ENCODE peak calls at places on chromosome 9, in eight cellular contexts. One of them, this sample, is unnamed.

GRCh38 chr9:98897745-98898144 is 46.0 kb upstream of the COL15A1 start:
- DNase-seq in coronary artery: no peak
- DNase-seq in B cell: no peak
- DNase-seq in K562: no peak
- DNase-seq in lung: no peak
- DNase-seq in neural progenitor cell: no peak
- DNase-seq in AG04449: no peak
- DNase-seq in GM23338: no peak
- DNase-seq in this sample: no peak

GRCh38 chr9:221989-222776 is 7.5 kb downstream of the DOCK8 start:
- DNase-seq in coronary artery: no peak
- DNase-seq in B cell: no peak
- DNase-seq in K562: no peak
- DNase-seq in lung: no peak
- DNase-seq in neural progenitor cell: no peak
- DNase-seq in AG04449: no peak
- DNase-seq in GM23338: no peak
- DNase-seq in this sample: peak; percentile 99

GRCh38 chr9:98861881-98862501 is 54.5 kb downstream of the GALNT12 start:
- DNase-seq in coronary artery: no peak
- DNase-seq in B cell: no peak
- DNase-seq in K562: no peak
- DNase-seq in lung: no peak
- DNase-seq in neural progenitor cell: no peak
- DNase-seq in AG04449: peak; percentile 62
- DNase-seq in GM23338: no peak
- DNase-seq in this sample: peak; percentile 98

GRCh38 chr9:84754461-84754860 is 84.9 kb downstream of the NTRK2 start:
- DNase-seq in coronary artery: no peak
- DNase-seq in B cell: no peak
- DNase-seq in K562: no peak
- DNase-seq in lung: no peak
- DNase-seq in neural progenitor cell: no peak
- DNase-seq in AG04449: no peak
- DNase-seq in GM23338: no peak
- DNase-seq in this sample: no peak

GRCh38 chr9:86795861-86796497 is 151.3 kb downstream of the GAS1 start:
- DNase-seq in coronary artery: no peak
- DNase-seq in B cell: no peak
- DNase-seq in K562: no peak
- DNase-seq in lung: peak; percentile 38
- DNase-seq in neural progenitor cell: peak; percentile 48
- DNase-seq in AG04449: peak; percentile 86
- DNase-seq in GM23338: peak; percentile 64
- DNase-seq in this sample: no peak

GRCh38 chr9:134993416-134993815 is 75.7 kb upstream of the FCN1 start:
- DNase-seq in coronary artery: no peak
- DNase-seq in B cell: no peak
- DNase-seq in K562: no peak
- DNase-seq in lung: no peak
- DNase-seq in neural progenitor cell: no peak
- DNase-seq in AG04449: no peak
- DNase-seq in GM23338: no peak
- DNase-seq in this sample: no peak

GRCh38 chr9:4497855-4498254 is 7.6 kb downstream of the SLC1A1 start:
- DNase-seq in coronary artery: no peak
- DNase-seq in B cell: no peak
- DNase-seq in K562: no peak
- DNase-seq in lung: no peak
- DNase-seq in neural progenitor cell: no peak
- DNase-seq in AG04449: peak; percentile 40
- DNase-seq in GM23338: no peak
- DNase-seq in this sample: no peak

GRCh38 chr9:114288233-114289051 is 34.5 kb upstream of the ORM1 start:
- DNase-seq in coronary artery: peak; percentile 62
- DNase-seq in B cell: no peak
- DNase-seq in K562: no peak
- DNase-seq in lung: no peak
- DNase-seq in neural progenitor cell: peak; percentile 64
- DNase-seq in AG04449: peak; percentile 51
- DNase-seq in GM23338: peak; percentile 73
- DNase-seq in this sample: no peak

GRCh38 chr9:130337318-130337717 is 71.8 kb downstream of the HMCN2 start:
- DNase-seq in coronary artery: no peak
- DNase-seq in B cell: no peak
- DNase-seq in K562: no peak
- DNase-seq in lung: no peak
- DNase-seq in neural progenitor cell: no peak
- DNase-seq in AG04449: no peak
- DNase-seq in GM23338: no peak
- DNase-seq in this sample: no peak

GRCh38 chr9:92992549-92992948 is 45.2 kb downstream of the FGD3 start:
- DNase-seq in coronary artery: no peak
- DNase-seq in B cell: no peak
- DNase-seq in K562: no peak
- DNase-seq in lung: peak; percentile 26
- DNase-seq in neural progenitor cell: peak; percentile 38
- DNase-seq in AG04449: no peak
- DNase-seq in GM23338: peak; percentile 60
- DNase-seq in this sample: no peak

GRCh38 chr9:111825468-111826145 is 30.9 kb upstream of the SHOC1 start:
- DNase-seq in coronary artery: no peak
- DNase-seq in B cell: no peak
- DNase-seq in K562: no peak
- DNase-seq in lung: no peak
- DNase-seq in neural progenitor cell: no peak
- DNase-seq in AG04449: no peak
- DNase-seq in GM23338: no peak
- DNase-seq in this sample: no peak

GRCh38 chr9:115730396-115730795 is 423.2 kb upstream of the PAPPA start:
- DNase-seq in coronary artery: no peak
- DNase-seq in B cell: no peak
- DNase-seq in K562: no peak
- DNase-seq in lung: no peak
- DNase-seq in neural progenitor cell: no peak
- DNase-seq in AG04449: no peak
- DNase-seq in GM23338: no peak
- DNase-seq in this sample: no peak

GRCh38 chr9:5947912-5948311 is 57.2 kb downstream of the MLANA start:
- DNase-seq in coronary artery: no peak
- DNase-seq in B cell: no peak
- DNase-seq in K562: no peak
- DNase-seq in lung: no peak
- DNase-seq in neural progenitor cell: peak; percentile 23
- DNase-seq in AG04449: no peak
- DNase-seq in GM23338: peak; percentile 50
- DNase-seq in this sample: no peak

GRCh38 chr9:3824062-3824461 is 298.3 kb upstream of the RFX3 start:
- DNase-seq in coronary artery: no peak
- DNase-seq in B cell: no peak
- DNase-seq in K562: no peak
- DNase-seq in lung: no peak
- DNase-seq in neural progenitor cell: no peak
- DNase-seq in AG04449: no peak
- DNase-seq in GM23338: no peak
- DNase-seq in this sample: no peak

GRCh38 chr9:32589083-32589713 is 16.2 kb upstream of the NDUFB6 start:
- DNase-seq in coronary artery: no peak
- DNase-seq in B cell: peak; percentile 27
- DNase-seq in K562: no peak
- DNase-seq in lung: no peak
- DNase-seq in neural progenitor cell: peak; percentile 57
- DNase-seq in AG04449: no peak
- DNase-seq in GM23338: peak; percentile 57
- DNase-seq in this sample: peak; percentile 76

GRCh38 chr9:76441551-76442322 is 17.2 kb upstream of the GCNT1 start:
- DNase-seq in coronary artery: no peak
- DNase-seq in B cell: no peak
- DNase-seq in K562: no peak
- DNase-seq in lung: no peak
- DNase-seq in neural progenitor cell: no peak
- DNase-seq in AG04449: no peak
- DNase-seq in GM23338: no peak
- DNase-seq in this sample: no peak

GRCh38 chr9:37969130-37969529 is 65.2 kb upstream of the SLC25A51 start:
- DNase-seq in coronary artery: no peak
- DNase-seq in B cell: no peak
- DNase-seq in K562: no peak
- DNase-seq in lung: no peak
- DNase-seq in neural progenitor cell: no peak
- DNase-seq in AG04449: no peak
- DNase-seq in GM23338: no peak
- DNase-seq in this sample: no peak

GRCh38 chr9:21871256-21871975 is 69.0 kb downstream of the MTAP start:
- DNase-seq in coronary artery: no peak
- DNase-seq in B cell: no peak
- DNase-seq in K562: no peak
- DNase-seq in lung: no peak
- DNase-seq in neural progenitor cell: no peak
- DNase-seq in AG04449: no peak
- DNase-seq in GM23338: no peak
- DNase-seq in this sample: no peak

GRCh38 chr9:84297162-84297821 is 43.3 kb downstream of the SLC28A3 start:
- DNase-seq in coronary artery: no peak
- DNase-seq in B cell: no peak
- DNase-seq in K562: no peak
- DNase-seq in lung: no peak
- DNase-seq in neural progenitor cell: no peak
- DNase-seq in AG04449: peak; percentile 37
- DNase-seq in GM23338: no peak
- DNase-seq in this sample: no peak

DNA sequence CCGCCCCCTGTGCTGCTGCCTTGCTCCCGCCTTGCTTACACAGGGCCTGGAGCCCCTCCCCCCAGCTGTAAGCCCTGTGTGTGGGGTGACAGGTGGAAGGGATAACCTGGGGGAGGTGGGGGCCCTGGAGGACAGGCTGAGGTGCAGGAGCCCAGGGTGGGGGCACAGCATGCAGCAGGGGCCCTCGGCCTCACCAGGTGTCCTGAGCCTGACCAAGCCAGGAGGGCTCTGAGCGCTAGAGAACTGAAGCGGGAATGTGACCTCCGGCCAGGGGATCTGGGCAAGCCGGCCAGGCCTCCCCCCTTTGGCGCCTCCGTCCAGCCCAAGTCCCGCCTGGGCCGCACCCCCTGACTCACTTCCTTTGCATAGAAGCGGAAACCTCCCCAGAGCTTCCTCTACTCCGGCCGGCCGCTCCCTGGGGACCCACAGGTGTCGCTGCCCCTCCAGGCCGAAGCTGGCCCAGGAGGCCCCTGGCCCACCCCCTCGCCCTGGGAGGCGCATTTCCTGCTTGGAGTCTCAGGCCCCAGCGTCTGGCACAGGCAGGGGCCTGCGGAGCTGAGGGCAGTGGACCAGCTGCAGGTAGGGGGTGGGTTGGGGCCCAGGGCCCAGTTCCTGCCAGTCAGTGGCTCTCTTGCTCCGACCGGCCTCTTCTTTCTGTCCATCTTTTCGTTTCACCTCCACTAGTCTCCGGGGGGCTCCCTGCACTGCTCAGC is at the start of gene TOR4A:
- DNase-seq in coronary artery: peak; percentile 85
- DNase-seq in B cell: peak; percentile 84
- DNase-seq in K562: peak; percentile 90
- DNase-seq in lung: peak; percentile 91
- DNase-seq in neural progenitor cell: peak; percentile 75
- DNase-seq in AG04449: peak; percentile 26
- DNase-seq in GM23338: peak; percentile 92
- DNase-seq in this sample: peak; percentile 95
- TF ChIP-seq CTCF in coronary artery: no peak
- TF ChIP-seq CTCF in B cell: no peak
- TF ChIP-seq CTCF in K562: peak; percentile 63
- TF ChIP-seq CTCF in lung: peak; percentile 3
- TF ChIP-seq CTCF in neural progenitor cell: no peak
- TF ChIP-seq CTCF in AG04449: no peak
- TF ChIP-seq CTCF in GM23338: peak; percentile 43
- TF ChIP-seq CTCF in this sample: no peak

DNA sequence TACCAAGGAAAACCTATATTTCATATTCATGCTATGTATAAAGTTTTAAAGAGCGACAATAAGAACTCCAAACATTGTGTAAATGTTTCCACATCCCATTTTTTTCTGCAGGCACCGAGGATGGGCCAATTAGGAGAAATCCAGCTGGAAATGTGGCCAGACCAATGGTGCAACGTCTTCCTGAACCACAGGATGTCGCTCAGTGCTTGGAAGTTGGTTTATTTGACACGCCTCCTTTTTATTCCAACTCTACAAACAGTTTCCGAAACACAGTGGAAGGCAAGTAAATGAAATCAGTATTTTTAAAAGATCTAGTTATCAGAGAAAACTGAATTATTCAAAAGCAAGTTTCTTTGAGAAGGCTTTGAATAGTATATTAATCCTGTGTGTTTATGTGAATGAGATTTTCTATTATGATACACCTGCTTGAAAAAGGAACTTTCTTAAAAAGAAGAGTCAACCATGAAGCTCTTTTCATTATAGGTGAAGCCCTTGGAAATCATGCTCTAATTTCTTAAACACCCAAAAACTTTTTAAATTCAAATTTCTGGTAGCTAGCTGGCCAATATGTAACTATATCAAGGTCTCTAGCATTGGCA is 9.1 kb downstream of the TYRP1 start:
- DNase-seq in coronary artery: peak; percentile 73
- DNase-seq in B cell: no peak
- DNase-seq in K562: no peak
- DNase-seq in lung: peak; percentile 34
- DNase-seq in neural progenitor cell: peak; percentile 80
- DNase-seq in AG04449: no peak
- DNase-seq in GM23338: peak; percentile 85
- DNase-seq in this sample: no peak
- TF ChIP-seq CTCF in coronary artery: no peak
- TF ChIP-seq CTCF in B cell: no peak
- TF ChIP-seq CTCF in K562: no peak
- TF ChIP-seq CTCF in lung: peak; percentile 15
- TF ChIP-seq CTCF in neural progenitor cell: peak; percentile 82
- TF ChIP-seq CTCF in AG04449: peak; percentile 68
- TF ChIP-seq CTCF in GM23338: peak; percentile 91
- TF ChIP-seq CTCF in this sample: no peak

GRCh38 chr9:1453636-1454035 is 403.5 kb downstream of the DMRT2 start:
- DNase-seq in coronary artery: no peak
- DNase-seq in B cell: no peak
- DNase-seq in K562: no peak
- DNase-seq in lung: no peak
- DNase-seq in neural progenitor cell: no peak
- DNase-seq in AG04449: no peak
- DNase-seq in GM23338: peak; percentile 52
- DNase-seq in this sample: no peak
- TF ChIP-seq CTCF in coronary artery: no peak
- TF ChIP-seq CTCF in B cell: no peak
- TF ChIP-seq CTCF in K562: no peak
- TF ChIP-seq CTCF in lung: no peak
- TF ChIP-seq CTCF in neural progenitor cell: no peak
- TF ChIP-seq CTCF in AG04449: no peak
- TF ChIP-seq CTCF in GM23338: peak; percentile 62
- TF ChIP-seq CTCF in this sample: no peak

DNA sequence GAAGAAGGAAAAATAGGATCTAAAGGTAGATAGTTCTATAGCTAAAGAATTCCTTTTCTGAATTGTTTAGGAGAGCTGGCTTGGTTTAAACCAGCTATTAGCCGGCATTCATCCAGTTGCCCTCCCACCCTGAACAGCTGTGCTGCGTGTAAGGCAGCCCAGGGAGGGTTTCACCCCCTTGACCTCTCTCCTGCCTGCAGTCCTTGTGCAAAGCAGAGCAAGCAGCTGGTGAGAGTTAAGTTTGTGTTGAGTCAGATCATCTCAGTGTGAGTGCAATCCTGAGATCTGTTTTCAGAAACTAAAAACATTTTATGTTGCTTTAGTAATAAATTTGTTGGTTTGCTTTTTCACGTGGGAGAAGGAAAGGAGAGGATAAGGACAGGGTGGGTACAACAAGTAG is 13.0 kb downstream of the SLC25A25 start:
- DNase-seq in coronary artery: no peak
- DNase-seq in B cell: no peak
- DNase-seq in K562: peak; percentile 56
- DNase-seq in lung: no peak
- DNase-seq in neural progenitor cell: peak; percentile 81
- DNase-seq in AG04449: peak; percentile 70
- DNase-seq in GM23338: no peak
- DNase-seq in this sample: no peak
- TF ChIP-seq CTCF in coronary artery: no peak
- TF ChIP-seq CTCF in B cell: no peak
- TF ChIP-seq CTCF in K562: no peak
- TF ChIP-seq CTCF in lung: no peak
- TF ChIP-seq CTCF in neural progenitor cell: no peak
- TF ChIP-seq CTCF in AG04449: no peak
- TF ChIP-seq CTCF in GM23338: no peak
- TF ChIP-seq CTCF in this sample: no peak